ENCODE peak calls at places on chromosome 17, in seven cellular contexts. J, A, R, Y, V, H and X are unnamed samples.

GRCh38 chr17:20966869-20967268 is 75.9 kb downstream of the USP22 start:
- DNase-seq in J (no peak), V (no peak), A (no peak), H (no peak), R (no peak), Y (no peak), X (no peak)

GRCh38 chr17:39197380-39198185 is at the start of gene CACNB1:
- DNase-seq in Y (peak; percentile 85), R (peak; percentile 74), A (peak; percentile 88), H (peak; percentile 94), V (peak; percentile 83), J (peak; percentile 65), X (peak; percentile 81)

GRCh38 chr17:82200743-82201497 is 11.7 kb downstream of the CCDC57 start:
- DNase-seq in R (no peak), Y (no peak), J (no peak), V (no peak), H (no peak), A (no peak), X (no peak)

GRCh38 chr17:81457396-81457795 is 55.2 kb downstream of the ACTG1 start:
- DNase-seq in A (no peak), V (no peak), J (no peak), H (no peak), Y (no peak), R (no peak), X (no peak)

GRCh38 chr17:34068506-34069035 is 186.5 kb upstream of the CCL2 start:
- DNase-seq in J (no peak), V (no peak), H (no peak), A (no peak), R (no peak), Y (no peak), X (no peak)

GRCh38 chr17:54785643-54786258 is 114.9 kb upstream of the TOM1L1 start:
- DNase-seq in A (no peak), H (no peak), V (no peak), R (no peak), Y (no peak), J (no peak), X (no peak)

GRCh38 chr17:73722163-73722562 is 77.9 kb upstream of the SDK2 start:
- DNase-seq in A (no peak), V (no peak), R (no peak), J (no peak), Y (no peak), H (no peak), X (no peak)

GRCh38 chr17:41907633-41908539 is 10.9 kb downstream of the ACLY start:
- DNase-seq in V (no peak), J (no peak), A (no peak), R (peak; percentile 65), H (no peak), Y (no peak), X (no peak)

DNA sequence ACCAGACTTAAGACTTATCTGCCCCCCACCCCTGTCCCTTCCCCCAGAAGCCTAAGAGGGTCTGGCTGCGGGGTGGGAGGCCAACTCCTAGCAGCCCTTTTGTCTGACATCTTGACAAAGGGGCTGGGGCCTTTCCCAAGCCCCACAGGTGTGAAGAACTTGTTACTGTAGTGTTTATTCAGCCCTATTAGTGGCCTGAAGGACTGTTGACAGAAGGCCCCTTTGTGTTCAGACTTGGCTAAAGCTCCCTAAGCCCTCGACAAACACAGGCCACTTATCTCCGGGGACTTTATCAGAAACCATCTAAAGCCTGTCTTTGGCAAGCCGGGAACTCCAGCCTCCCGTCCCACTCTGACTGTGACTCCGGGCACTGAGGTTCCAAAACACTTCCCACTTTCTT is 129.8 kb downstream of the NTN1 start:
- DNase-seq in J (no peak), Y (no peak), H (no peak), V (no peak), R (no peak), A (no peak), X (no peak)
- H3K27ac ChIP-seq in J (peak overlapping the region; percentile 65), Y (no peak overlapping the region), H (no peak overlapping the region), V (peak overlapping the region; percentile 11), R (peak overlapping the region; percentile 48), A (no peak overlapping the region), X (peak overlapping the region; percentile 81)

DNA sequence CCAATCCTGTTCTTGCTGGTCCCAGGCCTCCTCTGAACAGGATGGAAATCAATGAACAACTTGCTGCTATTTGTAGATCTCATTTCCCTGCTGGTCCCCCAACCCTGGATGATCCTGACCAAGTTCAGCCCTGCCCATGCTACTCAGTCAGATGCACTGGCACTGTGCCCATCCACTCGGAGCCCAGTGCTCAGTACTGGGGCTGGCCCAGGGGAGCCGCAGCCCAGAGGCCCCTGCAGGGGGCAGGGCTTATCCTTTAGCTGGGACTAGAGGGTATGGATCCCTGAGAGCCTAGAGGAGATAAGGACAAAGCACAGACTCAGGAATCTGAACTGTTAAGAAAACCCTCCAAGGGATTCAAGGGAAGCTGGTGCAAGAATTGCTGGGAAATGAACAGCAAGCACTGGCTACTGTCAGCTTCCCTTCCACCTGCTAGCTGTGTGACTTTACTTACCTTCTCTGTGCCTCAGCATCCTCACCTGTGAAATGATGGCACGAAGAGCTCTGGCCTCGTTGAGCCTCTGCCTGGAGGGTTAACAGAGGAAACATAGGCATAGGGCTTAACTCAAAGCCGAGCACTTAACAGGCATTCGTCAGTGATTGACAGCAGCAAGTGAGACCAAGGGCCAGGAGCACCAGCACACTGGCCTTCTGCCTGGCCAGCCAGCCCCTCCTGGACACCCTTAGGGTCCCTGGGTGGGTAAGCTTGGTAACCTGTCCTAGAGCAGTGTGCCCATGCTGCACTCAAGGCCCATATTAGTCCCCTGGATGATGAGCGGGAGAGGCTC is 29.8 kb upstream of the C1QL1 start:
- DNase-seq in Y (no peak), A (no peak), R (no peak), H (no peak), J (no peak), V (no peak), X (no peak)
- TF ChIP-seq CTCF in Y (no peak), A (no peak), R (no peak), H (no peak), J (no peak), V (no peak), X (no peak)

DNA sequence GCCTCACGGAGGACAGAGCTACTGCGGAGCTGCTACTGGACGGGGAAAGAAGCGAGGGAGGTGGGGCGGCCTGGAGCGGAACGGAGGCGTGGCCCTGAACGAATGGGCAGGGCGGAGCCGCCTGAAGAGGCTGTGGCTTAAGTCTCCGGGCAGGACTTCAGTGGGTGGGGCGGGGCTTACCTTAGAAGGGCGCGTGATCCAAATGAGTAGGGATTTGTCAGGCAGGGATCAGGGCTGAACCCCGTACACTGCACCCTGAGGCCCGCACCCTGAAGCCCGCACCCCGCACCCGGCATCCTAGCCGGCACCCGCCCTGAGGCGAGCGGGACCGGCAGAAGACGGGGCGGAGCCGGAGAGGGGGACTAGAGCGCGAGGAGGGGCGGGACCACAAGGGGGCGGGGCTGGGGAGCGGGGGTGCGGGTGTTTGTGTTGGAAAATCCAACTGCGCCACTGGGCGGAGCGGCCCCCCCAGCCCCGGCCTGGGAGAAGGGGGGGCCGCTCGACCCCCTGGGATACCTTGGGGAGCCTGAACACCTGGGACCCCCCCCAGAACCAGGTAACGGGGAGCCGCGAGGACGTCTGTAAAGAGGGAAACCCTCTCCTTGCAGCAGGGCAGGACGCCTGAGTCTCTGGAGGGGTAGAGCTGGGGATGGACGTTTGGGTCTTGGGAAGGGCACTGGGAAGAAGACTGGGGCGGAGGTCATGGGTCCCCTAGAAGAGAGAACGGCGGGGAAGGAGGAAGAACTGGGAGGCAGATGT is at the start of gene KDM6B:
- DNase-seq in V (peak; percentile 95), A (peak; percentile 97), R (peak; percentile 96), J (peak; percentile 92), H (peak; percentile 97), Y (peak; percentile 97), X (peak; percentile 97)
- H3K4me1 ChIP-seq in V (peaks cover 9% of the 10 kb centered on the region), A (peaks cover 10% of the 10 kb centered on the region), R (peaks cover 25% of the 10 kb centered on the region), J (no peaks in the 10 kb centered on the region), H (peaks cover 20% of the 10 kb centered on the region), Y (peaks cover 22% of the 10 kb centered on the region), X (peaks cover 36% of the 10 kb centered on the region)

GRCh38 chr17:71428897-71429296 is 691.9 kb upstream of the SOX9 start:
- DNase-seq in J (no peak), V (no peak), H (no peak), Y (no peak), A (no peak), R (no peak), X (no peak)

GRCh38 chr17:71427801-71428200 is 693.0 kb upstream of the SOX9 start:
- DNase-seq in H (no peak), A (no peak), R (no peak), Y (no peak), J (no peak), V (no peak), X (no peak)

GRCh38 chr17:71423871-71424546 is 696.8 kb upstream of the SOX9 start:
- DNase-seq in J (no peak), H (peak; percentile 5), A (no peak), R (no peak), Y (no peak), V (no peak), X (no peak)

GRCh38 chr17:71417142-71417541 is 703.7 kb upstream of the SOX9 start:
- DNase-seq in V (no peak), H (no peak), J (no peak), Y (no peak), R (no peak), A (no peak), X (no peak)

GRCh38 chr17:71422968-71423367 is 697.9 kb upstream of the SOX9 start:
- DNase-seq in A (no peak), R (no peak), H (no peak), Y (no peak), J (no peak), V (no peak), X (no peak)
- H3K27ac ChIP-seq in A (no peak overlapping the region), R (no peak overlapping the region), H (no peak overlapping the region), Y (no peak overlapping the region), J (no peak overlapping the region), V (no peak overlapping the region), X (no peak overlapping the region)

GRCh38 chr17:6752068-6752909 is 3.6 kb upstream of the XAF1 start:
- DNase-seq in J (no peak), Y (peak; percentile 33), R (peak; percentile 28), H (no peak), A (no peak), V (peak; percentile 73), X (peak; percentile 81)

GRCh38 chr17:6753006-6753445 is 2.8 kb upstream of the XAF1 start:
- DNase-seq in J (no peak), A (no peak), V (peak; percentile 70), Y (peak; percentile 26), H (peak; percentile 56), R (peak; percentile 29), X (peak; percentile 66)

GRCh38 chr17:6753565-6753964 is 2.3 kb upstream of the XAF1 start:
- DNase-seq in V (no peak), Y (no peak), H (no peak), J (no peak), A (no peak), R (no peak), X (no peak)

GRCh38 chr17:6748617-6749016 is 7.2 kb upstream of the XAF1 start:
- DNase-seq in J (no peak), V (no peak), H (no peak), A (no peak), R (no peak), Y (no peak), X (no peak)

DNA sequence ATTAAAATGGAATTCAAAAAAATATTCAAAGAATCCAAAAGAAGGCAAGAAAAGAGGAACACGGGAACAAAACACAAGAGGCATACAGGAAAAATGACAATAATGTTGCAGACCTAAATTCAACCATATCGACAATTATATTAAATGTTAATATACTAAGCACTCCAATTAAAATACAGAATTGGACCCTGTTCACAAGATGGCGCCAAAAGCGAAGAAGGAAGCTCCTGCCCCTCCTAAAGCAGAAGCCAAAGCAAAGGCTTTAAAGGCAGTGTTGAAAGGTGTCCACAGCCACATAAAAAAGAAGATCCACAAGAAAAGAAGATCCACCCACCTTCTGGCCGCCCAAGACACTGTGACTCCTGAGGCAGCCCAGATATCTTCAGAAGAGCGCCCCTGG is 6.3 kb upstream of the XAF1 start:
- DNase-seq in Y (no peak), R (no peak), H (no peak), J (no peak), V (no peak), A (no peak), X (no peak)
- TF ChIP-seq CTCF in Y (no peak), R (no peak), H (peak; percentile 57), J (no peak), V (no peak), A (no peak), X (no peak)